ENCODE peak calls at places on chromosomes 4 and X, in seven cellular contexts. One of them, this sample, is unnamed.
A peak's percentile ranks its signal among the peaks of the same experiment; 100 is the strongest.

GRCh38 chrX:16444353-16444752 is 205.6 kb upstream of the S100G start:
- DNase-seq in GM12865: no peak
- DNase-seq in upper lobe of left lung: no peak
- DNase-seq in mesendoderm: no peak
- DNase-seq in EH: peak; percentile 64
- DNase-seq in stomach: no peak
- DNase-seq in BE2C: no peak
- DNase-seq in this sample: peak; percentile 41

GRCh38 chrX:107775734-107776511 is at the start of gene TSC22D3:
- DNase-seq in GM12865: peak; percentile 60
- DNase-seq in upper lobe of left lung: peak; percentile 87
- DNase-seq in mesendoderm: peak; percentile 82
- DNase-seq in EH: peak; percentile 69
- DNase-seq in stomach: peak; percentile 83
- DNase-seq in BE2C: peak; percentile 68
- DNase-seq in this sample: peak; percentile 66

GRCh38 chr4:40822781-40823180 is 73.0 kb downstream of the NSUN7 start:
- DNase-seq in GM12865: no peak
- DNase-seq in upper lobe of left lung: no peak
- DNase-seq in mesendoderm: no peak
- DNase-seq in EH: no peak
- DNase-seq in stomach: no peak
- DNase-seq in BE2C: no peak
- DNase-seq in this sample: no peak

GRCh38 chr4:145546556-145546955 is 64.9 kb downstream of the SMAD1 start:
- DNase-seq in GM12865: no peak
- DNase-seq in upper lobe of left lung: no peak
- DNase-seq in mesendoderm: no peak
- DNase-seq in EH: no peak
- DNase-seq in stomach: no peak
- DNase-seq in BE2C: no peak
- DNase-seq in this sample: no peak

GRCh38 chr4:89914609-89915008 is 20.0 kb downstream of the MMRN1 start:
- DNase-seq in GM12865: no peak
- DNase-seq in upper lobe of left lung: no peak
- DNase-seq in mesendoderm: no peak
- DNase-seq in EH: no peak
- DNase-seq in stomach: no peak
- DNase-seq in BE2C: no peak
- DNase-seq in this sample: no peak

GRCh38 chr4:178577933-178578332 is 1135.7 kb upstream of the AGA start:
- DNase-seq in GM12865: peak; percentile 1
- DNase-seq in upper lobe of left lung: no peak
- DNase-seq in mesendoderm: peak; percentile 19
- DNase-seq in EH: no peak
- DNase-seq in stomach: no peak
- DNase-seq in BE2C: peak; percentile 34
- DNase-seq in this sample: no peak

GRCh38 chr4:113559947-113560346 is 201.6 kb downstream of the CAMK2D start:
- DNase-seq in GM12865: no peak
- DNase-seq in upper lobe of left lung: no peak
- DNase-seq in mesendoderm: no peak
- DNase-seq in EH: peak; percentile 7
- DNase-seq in stomach: no peak
- DNase-seq in BE2C: no peak
- DNase-seq in this sample: no peak

GRCh38 chr4:86496094-86497060 is 97.7 kb upstream of the PTPN13 start:
- DNase-seq in GM12865: peak; percentile 58
- DNase-seq in upper lobe of left lung: no peak
- DNase-seq in mesendoderm: peak; percentile 41
- DNase-seq in EH: peak; percentile 56
- DNase-seq in stomach: peak; percentile 38
- DNase-seq in BE2C: peak; percentile 40
- DNase-seq in this sample: peak; percentile 72

GRCh38 chr4:109671350-109671749 is 31.9 kb downstream of the CASP6 start:
- DNase-seq in GM12865: no peak
- DNase-seq in upper lobe of left lung: no peak
- DNase-seq in mesendoderm: no peak
- DNase-seq in EH: no peak
- DNase-seq in stomach: no peak
- DNase-seq in BE2C: no peak
- DNase-seq in this sample: peak; percentile 6

GRCh38 chr4:169612869-169613859 is 781 bp upstream of the NEK1 start:
- DNase-seq in GM12865: peak; percentile 79
- DNase-seq in upper lobe of left lung: no peak
- DNase-seq in mesendoderm: peak; percentile 92
- DNase-seq in EH: peak; percentile 79
- DNase-seq in stomach: peak; percentile 71
- DNase-seq in BE2C: peak; percentile 77
- DNase-seq in this sample: peak; percentile 88

GRCh38 chr4:48853604-48854394 is 22.9 kb downstream of the OCIAD1 start:
- DNase-seq in GM12865: no peak
- DNase-seq in upper lobe of left lung: no peak
- DNase-seq in mesendoderm: no peak
- DNase-seq in EH: no peak
- DNase-seq in stomach: no peak
- DNase-seq in BE2C: no peak
- DNase-seq in this sample: no peak

GRCh38 chr4:125891597-125892258 is 577.0 kb downstream of the FAT4 start:
- DNase-seq in GM12865: no peak
- DNase-seq in upper lobe of left lung: no peak
- DNase-seq in mesendoderm: no peak
- DNase-seq in EH: peak; percentile 98
- DNase-seq in stomach: no peak
- DNase-seq in BE2C: no peak
- DNase-seq in this sample: peak; percentile 74

GRCh38 chrX:124534530-124534929 is 188.2 kb downstream of the SH2D1A start:
- DNase-seq in GM12865: no peak
- DNase-seq in upper lobe of left lung: no peak
- DNase-seq in mesendoderm: peak; percentile 7
- DNase-seq in EH: no peak
- DNase-seq in stomach: no peak
- DNase-seq in BE2C: no peak
- DNase-seq in this sample: no peak

GRCh38 chr4:76854858-76855257 is 43.1 kb downstream of the SOWAHB start:
- DNase-seq in GM12865: peak; percentile 66
- DNase-seq in upper lobe of left lung: no peak
- DNase-seq in mesendoderm: no peak
- DNase-seq in EH: no peak
- DNase-seq in stomach: no peak
- DNase-seq in BE2C: no peak
- DNase-seq in this sample: no peak

GRCh38 chr4:86582453-86582852 is 11.7 kb upstream of the PTPN13 start:
- DNase-seq in GM12865: no peak
- DNase-seq in upper lobe of left lung: no peak
- DNase-seq in mesendoderm: no peak
- DNase-seq in EH: no peak
- DNase-seq in stomach: no peak
- DNase-seq in BE2C: peak; percentile 24
- DNase-seq in this sample: no peak

GRCh38 chr4:3857316-3857926 is 91.2 kb downstream of the ADRA2C start:
- DNase-seq in GM12865: no peak
- DNase-seq in upper lobe of left lung: no peak
- DNase-seq in mesendoderm: no peak
- DNase-seq in EH: no peak
- DNase-seq in stomach: no peak
- DNase-seq in BE2C: no peak
- DNase-seq in this sample: no peak

GRCh38 chr4:625631-626031 is 258 bp downstream of the PDE6B start:
- DNase-seq in GM12865: no peak
- DNase-seq in upper lobe of left lung: peak; percentile 76
- DNase-seq in mesendoderm: no peak
- DNase-seq in EH: no peak
- DNase-seq in stomach: no peak
- DNase-seq in BE2C: no peak
- DNase-seq in this sample: no peak

GRCh38 chr4:146371812-146372211 is 149.9 kb downstream of the SLC10A7 start:
- DNase-seq in GM12865: no peak
- DNase-seq in upper lobe of left lung: no peak
- DNase-seq in mesendoderm: no peak
- DNase-seq in EH: peak; percentile 74
- DNase-seq in stomach: no peak
- DNase-seq in BE2C: no peak
- DNase-seq in this sample: no peak

GRCh38 chrX:151754641-151755215 is 20.2 kb downstream of the CNGA2 start:
- DNase-seq in GM12865: no peak
- DNase-seq in upper lobe of left lung: no peak
- DNase-seq in mesendoderm: no peak
- DNase-seq in EH: no peak
- DNase-seq in stomach: no peak
- DNase-seq in BE2C: no peak
- DNase-seq in this sample: peak; percentile 55

GRCh38 chr4:1240721-1241465 is 8.0 kb downstream of the CTBP1 start:
- DNase-seq in GM12865: no peak
- DNase-seq in upper lobe of left lung: peak; percentile 64
- DNase-seq in mesendoderm: no peak
- DNase-seq in EH: no peak
- DNase-seq in stomach: no peak
- DNase-seq in BE2C: peak; percentile 3
- DNase-seq in this sample: no peak

GRCh38 chr4:653080-653821 is 20.8 kb downstream of the ATP5ME start:
- DNase-seq in GM12865: no peak
- DNase-seq in upper lobe of left lung: peak; percentile 78
- DNase-seq in mesendoderm: no peak
- DNase-seq in EH: no peak
- DNase-seq in stomach: no peak
- DNase-seq in BE2C: no peak
- DNase-seq in this sample: no peak

GRCh38 chr4:74033721-74034120 is 4.8 kb downstream of the CXCL3 start:
- DNase-seq in GM12865: no peak
- DNase-seq in upper lobe of left lung: no peak
- DNase-seq in mesendoderm: no peak
- DNase-seq in EH: peak; percentile 21
- DNase-seq in stomach: no peak
- DNase-seq in BE2C: no peak
- DNase-seq in this sample: no peak

GRCh38 chr4:181757921-181758320 is 485.3 kb upstream of the TENM3 start:
- DNase-seq in GM12865: no peak
- DNase-seq in upper lobe of left lung: no peak
- DNase-seq in mesendoderm: no peak
- DNase-seq in EH: no peak
- DNase-seq in stomach: no peak
- DNase-seq in BE2C: no peak
- DNase-seq in this sample: no peak

GRCh38 chrX:115561605-115562491 is 874 bp downstream of the PLS3 start:
- DNase-seq in GM12865: peak; percentile 62
- DNase-seq in upper lobe of left lung: peak; percentile 86
- DNase-seq in mesendoderm: peak; percentile 69
- DNase-seq in EH: peak; percentile 60
- DNase-seq in stomach: peak; percentile 28
- DNase-seq in BE2C: peak; percentile 56
- DNase-seq in this sample: peak; percentile 54

GRCh38 chr4:153402366-153402765 is 57.9 kb downstream of the MND1 start:
- DNase-seq in GM12865: no peak
- DNase-seq in upper lobe of left lung: no peak
- DNase-seq in mesendoderm: no peak
- DNase-seq in EH: peak; percentile 55
- DNase-seq in stomach: no peak
- DNase-seq in BE2C: no peak
- DNase-seq in this sample: peak; percentile 50

GRCh38 chr4:177546745-177547144 is 104.5 kb upstream of the AGA start:
- DNase-seq in GM12865: no peak
- DNase-seq in upper lobe of left lung: no peak
- DNase-seq in mesendoderm: no peak
- DNase-seq in EH: no peak
- DNase-seq in stomach: no peak
- DNase-seq in BE2C: no peak
- DNase-seq in this sample: peak; percentile 28

GRCh38 chrX:70196961-70197805 is 19.9 kb downstream of the DGAT2L6 start:
- DNase-seq in GM12865: peak; percentile 67
- DNase-seq in upper lobe of left lung: no peak
- DNase-seq in mesendoderm: peak; percentile 67
- DNase-seq in EH: peak; percentile 35
- DNase-seq in stomach: peak; percentile 51
- DNase-seq in BE2C: peak; percentile 56
- DNase-seq in this sample: peak; percentile 73

GRCh38 chr4:6728320-6729029 is 12.5 kb downstream of the BLOC1S4 start:
- DNase-seq in GM12865: no peak
- DNase-seq in upper lobe of left lung: no peak
- DNase-seq in mesendoderm: no peak
- DNase-seq in EH: no peak
- DNase-seq in stomach: no peak
- DNase-seq in BE2C: no peak
- DNase-seq in this sample: no peak

GRCh38 chr4:21454831-21455230 is 493.7 kb downstream of the KCNIP4 start:
- DNase-seq in GM12865: no peak
- DNase-seq in upper lobe of left lung: no peak
- DNase-seq in mesendoderm: no peak
- DNase-seq in EH: no peak
- DNase-seq in stomach: no peak
- DNase-seq in BE2C: no peak
- DNase-seq in this sample: no peak

GRCh38 chrX:3177851-3178250 is 136.6 kb downstream of the ARSF start:
- DNase-seq in GM12865: no peak
- DNase-seq in upper lobe of left lung: no peak
- DNase-seq in mesendoderm: no peak
- DNase-seq in EH: peak; percentile 76
- DNase-seq in stomach: no peak
- DNase-seq in BE2C: no peak
- DNase-seq in this sample: peak; percentile 36

GRCh38 chr4:17613761-17614415 is 553 bp upstream of the MED28 start:
- DNase-seq in GM12865: peak; percentile 32
- DNase-seq in upper lobe of left lung: no peak
- DNase-seq in mesendoderm: no peak
- DNase-seq in EH: peak; percentile 87
- DNase-seq in stomach: no peak
- DNase-seq in BE2C: peak; percentile 28
- DNase-seq in this sample: peak; percentile 73

GRCh38 chr4:77344784-77345183 is 187.8 kb downstream of the CCNG2 start:
- DNase-seq in GM12865: peak; percentile 49
- DNase-seq in upper lobe of left lung: no peak
- DNase-seq in mesendoderm: no peak
- DNase-seq in EH: no peak
- DNase-seq in stomach: no peak
- DNase-seq in BE2C: no peak
- DNase-seq in this sample: no peak

GRCh38 chr4:38330321-38330720 is 333.7 kb upstream of the KLF3 start:
- DNase-seq in GM12865: no peak
- DNase-seq in upper lobe of left lung: no peak
- DNase-seq in mesendoderm: peak; percentile 80
- DNase-seq in EH: no peak
- DNase-seq in stomach: no peak
- DNase-seq in BE2C: no peak
- DNase-seq in this sample: no peak

GRCh38 chr4:171812377-171813194 is 618 bp upstream of the GALNTL6 start:
- DNase-seq in GM12865: peak; percentile 11
- DNase-seq in upper lobe of left lung: peak; percentile 84
- DNase-seq in mesendoderm: peak; percentile 24
- DNase-seq in EH: peak; percentile 6
- DNase-seq in stomach: no peak
- DNase-seq in BE2C: peak; percentile 22
- DNase-seq in this sample: peak; percentile 6

GRCh38 chrX:155334486-155335316 is at the start of gene CLIC2:
- DNase-seq in GM12865: peak; percentile 57
- DNase-seq in upper lobe of left lung: no peak
- DNase-seq in mesendoderm: no peak
- DNase-seq in EH: peak; percentile 27
- DNase-seq in stomach: peak; percentile 31
- DNase-seq in BE2C: no peak
- DNase-seq in this sample: peak; percentile 64